ENCODE peak calls at places on chromosome 1, in five cellular contexts. One of them, this sample, is unnamed.

GRCh38 chr1:239302716-239303115 is 83.7 kb upstream of the CHRM3 start:
- DNase-seq in GM10248: no peak
- DNase-seq in BJ: no peak
- DNase-seq in right atrium auricular region: no peak
- DNase-seq in HFF-Myc: no peak
- DNase-seq in this sample: no peak

GRCh38 chr1:219085082-219085481 is 88.6 kb upstream of the LYPLAL1 start:
- DNase-seq in GM10248: no peak
- DNase-seq in BJ: peak
- DNase-seq in right atrium auricular region: no peak
- DNase-seq in HFF-Myc: peak
- DNase-seq in this sample: no peak

GRCh38 chr1:39685071-39685470 is 6.2 kb downstream of the HPCAL4 start:
- DNase-seq in GM10248: no peak
- DNase-seq in BJ: no peak
- DNase-seq in right atrium auricular region: no peak
- DNase-seq in HFF-Myc: no peak
- DNase-seq in this sample: no peak

GRCh38 chr1:39901486-39902120 is at the start of gene MYCL:
- DNase-seq in GM10248: peak
- DNase-seq in BJ: no peak
- DNase-seq in right atrium auricular region: no peak
- DNase-seq in HFF-Myc: no peak
- DNase-seq in this sample: peak

GRCh38 chr1:37561096-37561793 is 4.5 kb downstream of the DNALI1 start:
- DNase-seq in GM10248: no peak
- DNase-seq in BJ: no peak
- DNase-seq in right atrium auricular region: no peak
- DNase-seq in HFF-Myc: no peak
- DNase-seq in this sample: no peak

GRCh38 chr1:31626451-31627202 is 9.1 kb downstream of the HCRTR1 start:
- DNase-seq in GM10248: no peak
- DNase-seq in BJ: no peak
- DNase-seq in right atrium auricular region: no peak
- DNase-seq in HFF-Myc: no peak
- DNase-seq in this sample: no peak

GRCh38 chr1:116987256-116987555 is 14.4 kb upstream of the CD101 start:
- DNase-seq in GM10248: no peak
- DNase-seq in BJ: no peak
- DNase-seq in right atrium auricular region: no peak
- DNase-seq in HFF-Myc: no peak
- DNase-seq in this sample: no peak

GRCh38 chr1:177306981-177307380 is 136.2 kb downstream of the BRINP2 start:
- DNase-seq in GM10248: no peak
- DNase-seq in BJ: no peak
- DNase-seq in right atrium auricular region: no peak
- DNase-seq in HFF-Myc: no peak
- DNase-seq in this sample: no peak

GRCh38 chr1:148263906-148264255 is 111.8 kb upstream of the NBPF11 start:
- DNase-seq in GM10248: no peak
- DNase-seq in BJ: no peak
- DNase-seq in right atrium auricular region: no peak
- DNase-seq in HFF-Myc: no peak
- DNase-seq in this sample: no peak

DNA sequence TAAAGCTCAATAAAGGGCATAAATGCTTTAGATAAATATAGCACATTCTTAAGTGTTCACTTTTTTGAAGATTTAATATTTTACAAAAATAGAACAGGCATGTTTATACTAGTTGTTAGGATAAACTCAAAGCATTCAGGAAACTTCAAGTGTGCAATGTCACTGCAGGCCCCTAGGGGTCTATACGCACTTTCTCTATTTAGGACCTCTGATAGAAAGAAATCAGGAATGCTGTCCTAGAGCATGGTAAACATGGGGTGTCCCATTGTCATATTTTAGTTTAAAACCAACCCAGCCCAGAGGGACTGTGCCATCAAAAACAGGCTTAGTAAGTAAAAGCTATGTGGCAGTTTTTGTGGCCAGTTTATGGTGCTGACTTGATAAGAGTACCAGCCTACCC is 102.2 kb downstream of the BARHL2 start:
- DNase-seq in GM10248: no peak
- DNase-seq in BJ: no peak
- DNase-seq in right atrium auricular region: no peak
- DNase-seq in HFF-Myc: no peak
- DNase-seq in this sample: peak
- TF ChIP-seq CTCF in GM10248: peak
- TF ChIP-seq CTCF in BJ: peak
- TF ChIP-seq CTCF in right atrium auricular region: no peak
- TF ChIP-seq CTCF in HFF-Myc: peak
- TF ChIP-seq CTCF in this sample: peak

DNA sequence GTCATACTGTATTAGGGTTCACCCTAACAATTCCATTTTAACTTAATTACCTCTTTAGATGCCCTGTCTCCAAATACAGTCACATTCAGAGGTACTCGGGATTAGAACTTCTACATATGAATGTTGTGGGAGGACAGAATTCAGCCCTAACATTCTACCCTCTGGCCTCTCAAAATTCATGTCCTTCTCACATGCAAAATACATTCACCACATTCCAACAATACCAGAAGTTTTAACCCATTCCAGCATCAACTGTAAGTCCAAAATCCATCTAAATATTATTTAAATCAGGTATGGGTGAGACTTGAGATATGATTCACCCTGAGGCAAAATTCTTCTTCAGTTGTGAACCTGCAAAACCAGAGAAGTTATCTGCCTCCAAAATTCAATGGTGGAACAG is 14.5 kb downstream of the LY9 start:
- DNase-seq in GM10248: no peak
- DNase-seq in BJ: no peak
- DNase-seq in right atrium auricular region: no peak
- DNase-seq in HFF-Myc: no peak
- DNase-seq in this sample: no peak
- TF ChIP-seq CTCF in GM10248: no peak
- TF ChIP-seq CTCF in BJ: no peak
- TF ChIP-seq CTCF in right atrium auricular region: no peak
- TF ChIP-seq CTCF in HFF-Myc: no peak
- TF ChIP-seq CTCF in this sample: no peak

GRCh38 chr1:161098161-161099068 is at the start of gene KLHDC9:
- DNase-seq in GM10248: peak
- DNase-seq in BJ: no peak
- DNase-seq in right atrium auricular region: no peak
- DNase-seq in HFF-Myc: no peak
- DNase-seq in this sample: no peak
- TF ChIP-seq CTCF in GM10248: peak
- TF ChIP-seq CTCF in BJ: peak
- TF ChIP-seq CTCF in right atrium auricular region: no peak
- TF ChIP-seq CTCF in HFF-Myc: no peak
- TF ChIP-seq CTCF in this sample: no peak

GRCh38 chr1:161121838-161122237 is 3.9 kb downstream of the NIT1 start:
- DNase-seq in GM10248: no peak
- DNase-seq in BJ: no peak
- DNase-seq in right atrium auricular region: no peak
- DNase-seq in HFF-Myc: no peak
- DNase-seq in this sample: no peak

GRCh38 chr1:161117681-161118581 is at the start of the genes NIT1 and PFDN2:
- DNase-seq in GM10248: peak
- DNase-seq in BJ: no peak
- DNase-seq in right atrium auricular region: peak
- DNase-seq in HFF-Myc: no peak
- DNase-seq in this sample: peak

GRCh38 chr1:161119379-161120061 is 1.6 kb downstream of the NIT1 start:
- DNase-seq in GM10248: peak
- DNase-seq in BJ: no peak
- DNase-seq in right atrium auricular region: peak
- DNase-seq in HFF-Myc: no peak
- DNase-seq in this sample: peak

GRCh38 chr1:161121042-161121441 is 3.1 kb downstream of the NIT1 start:
- DNase-seq in GM10248: no peak
- DNase-seq in BJ: no peak
- DNase-seq in right atrium auricular region: no peak
- DNase-seq in HFF-Myc: no peak
- DNase-seq in this sample: no peak

DNA sequence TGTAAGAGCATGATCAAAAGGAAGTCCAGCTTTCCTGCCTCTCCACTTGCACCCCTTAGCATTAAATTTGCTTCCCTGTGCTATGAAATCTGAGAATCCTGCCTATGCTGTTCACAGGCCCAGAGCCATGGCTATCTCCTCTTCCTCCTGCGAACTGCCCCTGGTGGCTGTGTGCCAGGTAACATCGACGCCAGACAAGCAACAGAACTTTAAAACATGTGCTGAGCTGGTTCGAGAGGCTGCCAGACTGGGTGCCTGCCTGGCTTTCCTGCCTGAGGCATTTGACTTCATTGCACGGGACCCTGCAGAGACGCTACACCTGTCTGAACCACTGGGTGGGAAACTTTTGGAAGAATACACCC is 1.1 kb downstream of the NIT1 start:
- DNase-seq in GM10248: no peak
- DNase-seq in BJ: no peak
- DNase-seq in right atrium auricular region: no peak
- DNase-seq in HFF-Myc: no peak
- DNase-seq in this sample: peak
- TF ChIP-seq CTCF in GM10248: no peak
- TF ChIP-seq CTCF in BJ: no peak
- TF ChIP-seq CTCF in right atrium auricular region: no peak
- TF ChIP-seq CTCF in HFF-Myc: no peak
- TF ChIP-seq CTCF in this sample: no peak

GRCh38 chr1:23800396-23801337 is at the start of gene GALE:
- DNase-seq in GM10248: peak
- DNase-seq in BJ: peak
- DNase-seq in right atrium auricular region: peak
- DNase-seq in HFF-Myc: peak
- DNase-seq in this sample: peak
- TF ChIP-seq CTCF in GM10248: no peak
- TF ChIP-seq CTCF in BJ: no peak
- TF ChIP-seq CTCF in right atrium auricular region: no peak
- TF ChIP-seq CTCF in HFF-Myc: no peak
- TF ChIP-seq CTCF in this sample: no peak

GRCh38 chr1:204360314-204360713 is 585 bp upstream of the PLEKHA6 start:
- DNase-seq in GM10248: no peak
- DNase-seq in BJ: no peak
- DNase-seq in right atrium auricular region: no peak
- DNase-seq in HFF-Myc: no peak
- DNase-seq in this sample: no peak
- TF ChIP-seq CTCF in GM10248: no peak
- TF ChIP-seq CTCF in BJ: no peak
- TF ChIP-seq CTCF in right atrium auricular region: no peak
- TF ChIP-seq CTCF in HFF-Myc: no peak
- TF ChIP-seq CTCF in this sample: no peak

GRCh38 chr1:18232052-18232451 is 124.5 kb downstream of the IGSF21 start:
- DNase-seq in GM10248: no peak
- DNase-seq in BJ: no peak
- DNase-seq in right atrium auricular region: no peak
- DNase-seq in HFF-Myc: no peak
- DNase-seq in this sample: no peak
- TF ChIP-seq CTCF in GM10248: no peak
- TF ChIP-seq CTCF in BJ: peak
- TF ChIP-seq CTCF in right atrium auricular region: no peak
- TF ChIP-seq CTCF in HFF-Myc: peak
- TF ChIP-seq CTCF in this sample: peak

DNA sequence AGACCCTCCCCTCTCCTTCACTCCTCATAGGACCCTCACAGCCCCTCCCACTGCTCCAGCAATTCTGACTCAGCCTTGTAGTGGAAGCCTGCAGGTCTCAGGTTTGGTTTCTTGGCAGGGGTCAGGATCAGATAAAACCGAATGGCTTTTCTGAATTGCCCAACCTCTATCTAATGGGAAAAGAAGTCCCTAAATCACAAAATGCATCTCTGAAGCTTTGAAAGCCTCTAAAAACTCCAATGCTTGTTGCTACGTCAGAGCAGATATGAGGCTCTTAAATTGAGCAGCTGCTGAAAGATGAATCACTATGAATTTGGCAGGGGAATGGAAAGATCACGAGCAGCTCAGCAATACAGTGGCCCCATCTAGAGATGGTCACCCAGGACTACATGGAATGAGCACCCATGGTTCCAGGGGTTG is 74.5 kb downstream of the NID1 start:
- DNase-seq in GM10248: no peak
- DNase-seq in BJ: peak
- DNase-seq in right atrium auricular region: no peak
- DNase-seq in HFF-Myc: no peak
- DNase-seq in this sample: peak
- TF ChIP-seq CTCF in GM10248: no peak
- TF ChIP-seq CTCF in BJ: peak
- TF ChIP-seq CTCF in right atrium auricular region: no peak
- TF ChIP-seq CTCF in HFF-Myc: no peak
- TF ChIP-seq CTCF in this sample: no peak

This sample was measured in MCF 10A.